ENCODE peak calls at places on chromosomes 3 and 15, in ten cellular contexts. E, J, R, I, S, T, L, V, H and D are unnamed samples.

GRCh38 chr3:136952292-136952691 is 5.5 kb upstream of the IL20RB start:
- DNase-seq in S (no peak), I (no peak), H (no peak), L (no peak), J (no peak), E (no peak), V (no peak), R (no peak), T (no peak), D (no peak)

GRCh38 chr3:45644467-45645201 is 44.6 kb upstream of the SACM1L start:
- DNase-seq in I (no peak), H (no peak), R (no peak), J (no peak), S (no peak), T (peak; percentile 60), L (no peak), V (no peak), E (no peak), D (no peak)

GRCh38 chr3:14332392-14332791 is 70.0 kb upstream of the SLC6A6 start:
- DNase-seq in E (no peak), H (no peak), I (no peak), L (no peak), J (no peak), S (no peak), V (no peak), R (no peak), T (no peak), D (no peak)

GRCh38 chr3:132595036-132595435 is 2.0 kb upstream of the ACKR4 start:
- DNase-seq in L (no peak), R (no peak), J (no peak), I (no peak), S (no peak), H (no peak), E (no peak), V (no peak), T (no peak), D (peak; percentile 42)

GRCh38 chr15:71181454-71181853 is 66.2 kb downstream of the THSD4 start:
- DNase-seq in E (no peak), T (no peak), L (no peak), I (no peak), J (no peak), R (no peak), S (no peak), H (no peak), V (no peak), D (no peak)

GRCh38 chr3:150409125-150409526 is 1.0 kb downstream of the TSC22D2 start:
- DNase-seq in J (peak; percentile 38), L (peak; percentile 82), E (no peak), I (no peak), R (no peak), H (no peak), T (no peak), S (no peak), V (no peak), D (no peak)

GRCh38 chr3:176789281-176789705 is 408.0 kb downstream of the TBL1XR1 start:
- DNase-seq in S (no peak), E (no peak), I (no peak), H (no peak), R (no peak), L (no peak), V (no peak), T (no peak), J (no peak), D (no peak)

GRCh38 chr15:39888809-39889208 is 31.3 kb downstream of the GPR176 start:
- DNase-seq in J (no peak), S (no peak), R (no peak), L (no peak), H (no peak), E (peak; percentile 26), I (no peak), T (no peak), V (no peak), D (no peak)

GRCh38 chr3:160486459-160486869 is 36.9 kb upstream of the TRIM59 start:
- DNase-seq in S (no peak), H (no peak), J (no peak), T (peak; percentile 45), R (no peak), L (no peak), I (no peak), E (no peak), V (no peak), D (peak; percentile 20)

GRCh38 chr3:107421170-107421792 is 44.0 kb downstream of the CCDC54 start:
- DNase-seq in I (no peak), H (no peak), E (peak; percentile 44), T (peak; percentile 65), L (no peak), R (no peak), S (no peak), J (no peak), V (no peak), D (peak; percentile 48)

GRCh38 chr15:32649336-32649735 is 7.8 kb downstream of the SCG5 start:
- DNase-seq in L (no peak), I (no peak), H (no peak), T (no peak), S (no peak), J (no peak), R (no peak), E (peak; percentile 39), V (no peak), D (no peak)

GRCh38 chr15:57732526-57733331 is 26.2 kb downstream of the POLR2M start:
- DNase-seq in T (peak; percentile 48), H (peak; percentile 56), L (no peak), V (peak; percentile 28), R (peak; percentile 31), I (no peak), J (no peak), S (peak; percentile 17), E (peak; percentile 37), D (peak; percentile 21)

GRCh38 chr15:57654136-57654845 is 52.2 kb upstream of the POLR2M start:
- DNase-seq in I (no peak), T (peak; percentile 43), V (no peak), R (no peak), S (no peak), J (no peak), L (no peak), H (no peak), E (no peak), D (peak; percentile 60)

GRCh38 chr15:95872366-95872771 is 458.1 kb upstream of the NR2F2 start:
- DNase-seq in H (no peak), R (no peak), S (no peak), T (no peak), J (no peak), I (no peak), E (no peak), V (no peak), L (no peak), D (no peak)

GRCh38 chr15:60797444-60798040 is 318.6 kb upstream of the ICE2 start:
- DNase-seq in E (no peak), H (no peak), S (no peak), V (no peak), R (no peak), I (no peak), J (no peak), T (no peak), L (no peak), D (peak; percentile 45)

GRCh38 chr15:62985768-62986167 is 56.8 kb upstream of the TPM1 start:
- DNase-seq in J (no peak), T (no peak), R (no peak), H (no peak), S (no peak), L (no peak), I (no peak), E (no peak), V (no peak), D (peak; percentile 63)

GRCh38 chr15:59691194-59691805 is 2.2 kb upstream of the BNIP2 start:
- DNase-seq in S (peak; percentile 14), J (no peak), T (peak; percentile 33), E (no peak), R (no peak), I (no peak), V (no peak), L (no peak), H (peak; percentile 36), D (no peak)

GRCh38 chr3:87801409-87801808 is 257.4 kb downstream of the CGGBP1 start:
- DNase-seq in V (no peak), H (no peak), L (no peak), J (no peak), I (no peak), R (no peak), S (no peak), E (no peak), T (no peak), D (no peak)

GRCh38 chr15:85527907-85528306 is 147.5 kb downstream of the AKAP13 start:
- DNase-seq in E (no peak), R (no peak), L (no peak), V (no peak), I (no peak), H (no peak), J (no peak), T (peak; percentile 86), S (no peak), D (peak; percentile 83)

GRCh38 chr3:72152551-72153476 is 367.9 kb upstream of the PROK2 start:
- DNase-seq in H (no peak), L (peak; percentile 81), R (no peak), E (peak; percentile 20), I (peak; percentile 92), S (no peak), J (peak; percentile 83), T (peak; percentile 66), V (no peak), D (peak; percentile 69)

GRCh38 chr15:29656636-29657475 is 165.4 kb downstream of the TJP1 start:
- DNase-seq in H (no peak), J (no peak), I (no peak), E (no peak), S (no peak), V (no peak), L (no peak), T (no peak), R (no peak), D (no peak)

GRCh38 chr3:127226946-127227842 is 34.3 kb downstream of the PRR23E start:
- DNase-seq in H (peak; percentile 20), T (no peak), L (no peak), S (no peak), E (no peak), I (peak; percentile 54), V (no peak), J (no peak), R (no peak), D (no peak)

GRCh38 chr3:160210799-160211221 is 14.4 kb upstream of the C3orf80 start:
- DNase-seq in H (no peak), E (no peak), S (no peak), J (no peak), I (no peak), R (no peak), L (no peak), V (no peak), T (peak; percentile 54), D (peak; percentile 44)

GRCh38 chr3:35946121-35946856 is 307.0 kb downstream of the ARPP21 start:
- DNase-seq in J (no peak), I (no peak), V (no peak), L (no peak), R (no peak), T (peak; percentile 41), S (no peak), E (peak; percentile 4), H (no peak), D (no peak)

GRCh38 chr3:74281705-74282104 is 332.8 kb downstream of the CNTN3 start:
- DNase-seq in L (no peak), I (no peak), H (no peak), S (no peak), T (no peak), V (no peak), E (no peak), R (no peak), J (no peak), D (no peak)

GRCh38 chr3:46909535-46910161 is 32.1 kb downstream of the PTH1R start:
- DNase-seq in E (peak; percentile 96), L (peak; percentile 94), R (peak; percentile 62), T (peak; percentile 73), V (peak; percentile 70), H (peak; percentile 86), J (peak; percentile 78), S (peak; percentile 69), I (peak; percentile 93), D (peak; percentile 67)